ENCODE peak calls at places on chromosomes 3 and 15, in seven cellular contexts. One of them, this sample, is unnamed.

GRCh38 chr15:45795487-45796069 is 160.7 kb downstream of the SQOR start:
- DNase-seq in IMR-90: peak
- DNase-seq in activated T-cell treated with anti-CD3 and anti-CD28 coated beads, Interleukin-2, amount 50 U/mL, for 48 hours: no peak
- DNase-seq in NCI-H2081: peak
- DNase-seq in GM13977: peak
- DNase-seq in stimulated activated effector memory CD8-positive, alpha-beta T cell treated with anti-CD3 and anti-CD28 coated beads, Interleukin-12 subunit alpha, Interleukin-12 subunit beta, amount 100 ng/mL, for 72 hours: no peak
- DNase-seq in fibroblast of the conjunctiva: no peak
- DNase-seq in this sample: peak

GRCh38 chr3:142735462-142735861 is 11.6 kb downstream of the TRPC1 start:
- DNase-seq in IMR-90: no peak
- DNase-seq in activated T-cell treated with anti-CD3 and anti-CD28 coated beads, Interleukin-2, amount 50 U/mL, for 48 hours: no peak
- DNase-seq in NCI-H2081: peak
- DNase-seq in GM13977: no peak
- DNase-seq in stimulated activated effector memory CD8-positive, alpha-beta T cell treated with anti-CD3 and anti-CD28 coated beads, Interleukin-12 subunit alpha, Interleukin-12 subunit beta, amount 100 ng/mL, for 72 hours: no peak
- DNase-seq in fibroblast of the conjunctiva: no peak
- DNase-seq in this sample: no peak

GRCh38 chr15:62250176-62250575 is 85.1 kb upstream of the C2CD4B start:
- DNase-seq in GM13977: no peak
- DNase-seq in fibroblast of the conjunctiva: no peak
- DNase-seq in activated T-cell treated with anti-CD3 and anti-CD28 coated beads, Interleukin-2, amount 50 U/mL, for 48 hours: no peak
- DNase-seq in IMR-90: no peak
- DNase-seq in stimulated activated effector memory CD8-positive, alpha-beta T cell treated with anti-CD3 and anti-CD28 coated beads, Interleukin-12 subunit alpha, Interleukin-12 subunit beta, amount 100 ng/mL, for 72 hours: no peak
- DNase-seq in NCI-H2081: no peak
- DNase-seq in this sample: no peak

GRCh38 chr15:30903497-30904187 is at the start of gene FAN1:
- DNase-seq in stimulated activated effector memory CD8-positive, alpha-beta T cell treated with anti-CD3 and anti-CD28 coated beads, Interleukin-12 subunit alpha, Interleukin-12 subunit beta, amount 100 ng/mL, for 72 hours: peak
- DNase-seq in fibroblast of the conjunctiva: peak
- DNase-seq in NCI-H2081: peak
- DNase-seq in GM13977: peak
- DNase-seq in activated T-cell treated with anti-CD3 and anti-CD28 coated beads, Interleukin-2, amount 50 U/mL, for 48 hours: peak
- DNase-seq in IMR-90: peak
- DNase-seq in this sample: peak

GRCh38 chr3:260911-261310 is 64.3 kb downstream of the CHL1 start:
- DNase-seq in IMR-90: no peak
- DNase-seq in activated T-cell treated with anti-CD3 and anti-CD28 coated beads, Interleukin-2, amount 50 U/mL, for 48 hours: no peak
- DNase-seq in GM13977: no peak
- DNase-seq in stimulated activated effector memory CD8-positive, alpha-beta T cell treated with anti-CD3 and anti-CD28 coated beads, Interleukin-12 subunit alpha, Interleukin-12 subunit beta, amount 100 ng/mL, for 72 hours: no peak
- DNase-seq in NCI-H2081: no peak
- DNase-seq in fibroblast of the conjunctiva: no peak
- DNase-seq in this sample: no peak

GRCh38 chr3:15512173-15512572 is 9.3 kb downstream of the COLQ start:
- DNase-seq in GM13977: no peak
- DNase-seq in NCI-H2081: peak
- DNase-seq in fibroblast of the conjunctiva: no peak
- DNase-seq in activated T-cell treated with anti-CD3 and anti-CD28 coated beads, Interleukin-2, amount 50 U/mL, for 48 hours: no peak
- DNase-seq in stimulated activated effector memory CD8-positive, alpha-beta T cell treated with anti-CD3 and anti-CD28 coated beads, Interleukin-12 subunit alpha, Interleukin-12 subunit beta, amount 100 ng/mL, for 72 hours: no peak
- DNase-seq in IMR-90: peak
- DNase-seq in this sample: no peak

GRCh38 chr3:112818289-112818688 is 28.4 kb downstream of the CD200R1L start:
- DNase-seq in GM13977: peak
- DNase-seq in NCI-H2081: no peak
- DNase-seq in fibroblast of the conjunctiva: peak
- DNase-seq in activated T-cell treated with anti-CD3 and anti-CD28 coated beads, Interleukin-2, amount 50 U/mL, for 48 hours: no peak
- DNase-seq in IMR-90: peak
- DNase-seq in stimulated activated effector memory CD8-positive, alpha-beta T cell treated with anti-CD3 and anti-CD28 coated beads, Interleukin-12 subunit alpha, Interleukin-12 subunit beta, amount 100 ng/mL, for 72 hours: no peak
- DNase-seq in this sample: no peak

GRCh38 chr3:189049458-189050231 is 122.1 kb upstream of the TPRG1 start:
- DNase-seq in GM13977: no peak
- DNase-seq in IMR-90: no peak
- DNase-seq in NCI-H2081: no peak
- DNase-seq in fibroblast of the conjunctiva: no peak
- DNase-seq in stimulated activated effector memory CD8-positive, alpha-beta T cell treated with anti-CD3 and anti-CD28 coated beads, Interleukin-12 subunit alpha, Interleukin-12 subunit beta, amount 100 ng/mL, for 72 hours: peak
- DNase-seq in activated T-cell treated with anti-CD3 and anti-CD28 coated beads, Interleukin-2, amount 50 U/mL, for 48 hours: peak
- DNase-seq in this sample: peak

GRCh38 chr3:56782900-56783299 is 18.8 kb downstream of the ARHGEF3 start:
- DNase-seq in fibroblast of the conjunctiva: no peak
- DNase-seq in NCI-H2081: no peak
- DNase-seq in activated T-cell treated with anti-CD3 and anti-CD28 coated beads, Interleukin-2, amount 50 U/mL, for 48 hours: no peak
- DNase-seq in IMR-90: no peak
- DNase-seq in stimulated activated effector memory CD8-positive, alpha-beta T cell treated with anti-CD3 and anti-CD28 coated beads, Interleukin-12 subunit alpha, Interleukin-12 subunit beta, amount 100 ng/mL, for 72 hours: no peak
- DNase-seq in GM13977: no peak
- DNase-seq in this sample: no peak

GRCh38 chr15:62828364-62828763 is 214.2 kb upstream of the TPM1 start:
- DNase-seq in fibroblast of the conjunctiva: no peak
- DNase-seq in NCI-H2081: peak
- DNase-seq in activated T-cell treated with anti-CD3 and anti-CD28 coated beads, Interleukin-2, amount 50 U/mL, for 48 hours: no peak
- DNase-seq in stimulated activated effector memory CD8-positive, alpha-beta T cell treated with anti-CD3 and anti-CD28 coated beads, Interleukin-12 subunit alpha, Interleukin-12 subunit beta, amount 100 ng/mL, for 72 hours: no peak
- DNase-seq in GM13977: no peak
- DNase-seq in IMR-90: no peak
- DNase-seq in this sample: no peak

GRCh38 chr3:117719316-117719926 is 1009.8 kb downstream of the TUSC7 start:
- DNase-seq in stimulated activated effector memory CD8-positive, alpha-beta T cell treated with anti-CD3 and anti-CD28 coated beads, Interleukin-12 subunit alpha, Interleukin-12 subunit beta, amount 100 ng/mL, for 72 hours: no peak
- DNase-seq in IMR-90: peak
- DNase-seq in fibroblast of the conjunctiva: no peak
- DNase-seq in activated T-cell treated with anti-CD3 and anti-CD28 coated beads, Interleukin-2, amount 50 U/mL, for 48 hours: no peak
- DNase-seq in NCI-H2081: peak
- DNase-seq in GM13977: peak
- DNase-seq in this sample: peak

GRCh38 chr3:161177996-161178395 is 43.1 kb upstream of the NMD3 start:
- DNase-seq in NCI-H2081: peak
- DNase-seq in GM13977: no peak
- DNase-seq in fibroblast of the conjunctiva: no peak
- DNase-seq in stimulated activated effector memory CD8-positive, alpha-beta T cell treated with anti-CD3 and anti-CD28 coated beads, Interleukin-12 subunit alpha, Interleukin-12 subunit beta, amount 100 ng/mL, for 72 hours: no peak
- DNase-seq in IMR-90: no peak
- DNase-seq in activated T-cell treated with anti-CD3 and anti-CD28 coated beads, Interleukin-2, amount 50 U/mL, for 48 hours: no peak
- DNase-seq in this sample: no peak

GRCh38 chr3:82157952-82158351 is 396.5 kb upstream of the GBE1 start:
- DNase-seq in stimulated activated effector memory CD8-positive, alpha-beta T cell treated with anti-CD3 and anti-CD28 coated beads, Interleukin-12 subunit alpha, Interleukin-12 subunit beta, amount 100 ng/mL, for 72 hours: no peak
- DNase-seq in GM13977: no peak
- DNase-seq in activated T-cell treated with anti-CD3 and anti-CD28 coated beads, Interleukin-2, amount 50 U/mL, for 48 hours: no peak
- DNase-seq in IMR-90: peak
- DNase-seq in fibroblast of the conjunctiva: peak
- DNase-seq in NCI-H2081: no peak
- DNase-seq in this sample: no peak

GRCh38 chr3:138406606-138407005 is 27.8 kb upstream of the ESYT3 start:
- DNase-seq in NCI-H2081: no peak
- DNase-seq in IMR-90: no peak
- DNase-seq in activated T-cell treated with anti-CD3 and anti-CD28 coated beads, Interleukin-2, amount 50 U/mL, for 48 hours: no peak
- DNase-seq in stimulated activated effector memory CD8-positive, alpha-beta T cell treated with anti-CD3 and anti-CD28 coated beads, Interleukin-12 subunit alpha, Interleukin-12 subunit beta, amount 100 ng/mL, for 72 hours: no peak
- DNase-seq in fibroblast of the conjunctiva: no peak
- DNase-seq in GM13977: no peak
- DNase-seq in this sample: no peak

GRCh38 chr3:109195812-109196211 is 59.3 kb downstream of the C3orf85 start:
- DNase-seq in IMR-90: no peak
- DNase-seq in activated T-cell treated with anti-CD3 and anti-CD28 coated beads, Interleukin-2, amount 50 U/mL, for 48 hours: no peak
- DNase-seq in NCI-H2081: no peak
- DNase-seq in GM13977: no peak
- DNase-seq in fibroblast of the conjunctiva: no peak
- DNase-seq in stimulated activated effector memory CD8-positive, alpha-beta T cell treated with anti-CD3 and anti-CD28 coated beads, Interleukin-12 subunit alpha, Interleukin-12 subunit beta, amount 100 ng/mL, for 72 hours: no peak
- DNase-seq in this sample: no peak

GRCh38 chr3:134104031-134104430 is 74.3 kb upstream of the SLCO2A1 start:
- DNase-seq in activated T-cell treated with anti-CD3 and anti-CD28 coated beads, Interleukin-2, amount 50 U/mL, for 48 hours: no peak
- DNase-seq in IMR-90: peak
- DNase-seq in GM13977: no peak
- DNase-seq in fibroblast of the conjunctiva: no peak
- DNase-seq in stimulated activated effector memory CD8-positive, alpha-beta T cell treated with anti-CD3 and anti-CD28 coated beads, Interleukin-12 subunit alpha, Interleukin-12 subunit beta, amount 100 ng/mL, for 72 hours: no peak
- DNase-seq in NCI-H2081: no peak
- DNase-seq in this sample: no peak

GRCh38 chr3:193857996-193858395 is 265.0 kb downstream of the OPA1 start:
- DNase-seq in fibroblast of the conjunctiva: peak
- DNase-seq in NCI-H2081: no peak
- DNase-seq in stimulated activated effector memory CD8-positive, alpha-beta T cell treated with anti-CD3 and anti-CD28 coated beads, Interleukin-12 subunit alpha, Interleukin-12 subunit beta, amount 100 ng/mL, for 72 hours: no peak
- DNase-seq in IMR-90: peak
- DNase-seq in GM13977: no peak
- DNase-seq in activated T-cell treated with anti-CD3 and anti-CD28 coated beads, Interleukin-2, amount 50 U/mL, for 48 hours: no peak
- DNase-seq in this sample: no peak

GRCh38 chr15:63288778-63289378 is 11.5 kb downstream of the APH1B start:
- DNase-seq in fibroblast of the conjunctiva: peak
- DNase-seq in GM13977: peak
- DNase-seq in IMR-90: peak
- DNase-seq in NCI-H2081: peak
- DNase-seq in activated T-cell treated with anti-CD3 and anti-CD28 coated beads, Interleukin-2, amount 50 U/mL, for 48 hours: no peak
- DNase-seq in stimulated activated effector memory CD8-positive, alpha-beta T cell treated with anti-CD3 and anti-CD28 coated beads, Interleukin-12 subunit alpha, Interleukin-12 subunit beta, amount 100 ng/mL, for 72 hours: peak
- DNase-seq in this sample: no peak

GRCh38 chr3:181700168-181701087 is 11.3 kb upstream of the SOX2 start:
- DNase-seq in activated T-cell treated with anti-CD3 and anti-CD28 coated beads, Interleukin-2, amount 50 U/mL, for 48 hours: no peak
- DNase-seq in GM13977: peak
- DNase-seq in NCI-H2081: peak
- DNase-seq in fibroblast of the conjunctiva: peak
- DNase-seq in IMR-90: peak
- DNase-seq in stimulated activated effector memory CD8-positive, alpha-beta T cell treated with anti-CD3 and anti-CD28 coated beads, Interleukin-12 subunit alpha, Interleukin-12 subunit beta, amount 100 ng/mL, for 72 hours: peak
- DNase-seq in this sample: peak

GRCh38 chr3:42507252-42507651 is 4.8 kb downstream of the VIPR1 start:
- DNase-seq in stimulated activated effector memory CD8-positive, alpha-beta T cell treated with anti-CD3 and anti-CD28 coated beads, Interleukin-12 subunit alpha, Interleukin-12 subunit beta, amount 100 ng/mL, for 72 hours: no peak
- DNase-seq in NCI-H2081: no peak
- DNase-seq in fibroblast of the conjunctiva: no peak
- DNase-seq in activated T-cell treated with anti-CD3 and anti-CD28 coated beads, Interleukin-2, amount 50 U/mL, for 48 hours: no peak
- DNase-seq in IMR-90: no peak
- DNase-seq in GM13977: no peak
- DNase-seq in this sample: no peak

GRCh38 chr15:92521624-92522008 is 127.9 kb downstream of the ST8SIA2 start:
- DNase-seq in stimulated activated effector memory CD8-positive, alpha-beta T cell treated with anti-CD3 and anti-CD28 coated beads, Interleukin-12 subunit alpha, Interleukin-12 subunit beta, amount 100 ng/mL, for 72 hours: peak
- DNase-seq in activated T-cell treated with anti-CD3 and anti-CD28 coated beads, Interleukin-2, amount 50 U/mL, for 48 hours: peak
- DNase-seq in fibroblast of the conjunctiva: peak
- DNase-seq in IMR-90: peak
- DNase-seq in GM13977: peak
- DNase-seq in NCI-H2081: peak
- DNase-seq in this sample: peak